ENCODE peak calls at places on chromosomes 2 and 18, in seven cellular contexts. One of them, this sample, is unnamed.

GRCh38 chr2:234492687-234493086 is 4.2 kb downstream of the ARL4C start:
- DNase-seq in cardiac muscle cell: no peak
- DNase-seq in uterus: no peak
- DNase-seq in substantia nigra: no peak
- DNase-seq in CD8-positive, alpha-beta T cell: no peak
- DNase-seq in CD4-positive, alpha-beta T cell: no peak
- DNase-seq in PC-9: no peak
- DNase-seq in this sample: no peak

GRCh38 chr2:84878896-84879594 is 1.8 kb downstream of the TRABD2A start:
- DNase-seq in cardiac muscle cell: no peak
- DNase-seq in uterus: no peak
- DNase-seq in substantia nigra: no peak
- DNase-seq in CD8-positive, alpha-beta T cell: no peak
- DNase-seq in CD4-positive, alpha-beta T cell: no peak
- DNase-seq in PC-9: no peak
- DNase-seq in this sample: no peak

GRCh38 chr2:161426788-161427412 is 10.8 kb downstream of the TBR1 start:
- DNase-seq in cardiac muscle cell: no peak
- DNase-seq in uterus: no peak
- DNase-seq in substantia nigra: no peak
- DNase-seq in CD8-positive, alpha-beta T cell: no peak
- DNase-seq in CD4-positive, alpha-beta T cell: no peak
- DNase-seq in PC-9: no peak
- DNase-seq in this sample: no peak

GRCh38 chr2:96832751-96833507 is 10.9 kb downstream of the ANKRD23 start:
- DNase-seq in cardiac muscle cell: peak
- DNase-seq in uterus: peak
- DNase-seq in substantia nigra: no peak
- DNase-seq in CD8-positive, alpha-beta T cell: no peak
- DNase-seq in CD4-positive, alpha-beta T cell: no peak
- DNase-seq in PC-9: peak
- DNase-seq in this sample: no peak

GRCh38 chr2:127108090-127108523 is 1.2 kb upstream of the BIN1 start:
- DNase-seq in cardiac muscle cell: no peak
- DNase-seq in uterus: no peak
- DNase-seq in substantia nigra: no peak
- DNase-seq in CD8-positive, alpha-beta T cell: no peak
- DNase-seq in CD4-positive, alpha-beta T cell: no peak
- DNase-seq in PC-9: no peak
- DNase-seq in this sample: no peak

GRCh38 chr18:14912967-14913366 is 165.0 kb downstream of the ANKRD30B start:
- DNase-seq in cardiac muscle cell: no peak
- DNase-seq in uterus: no peak
- DNase-seq in substantia nigra: no peak
- DNase-seq in CD8-positive, alpha-beta T cell: no peak
- DNase-seq in CD4-positive, alpha-beta T cell: no peak
- DNase-seq in PC-9: no peak
- DNase-seq in this sample: no peak

GRCh38 chr2:174339571-174339966 is 4.8 kb downstream of the SP9 start:
- DNase-seq in cardiac muscle cell: no peak
- DNase-seq in uterus: no peak
- DNase-seq in substantia nigra: no peak
- DNase-seq in CD8-positive, alpha-beta T cell: no peak
- DNase-seq in CD4-positive, alpha-beta T cell: no peak
- DNase-seq in PC-9: no peak
- DNase-seq in this sample: no peak

GRCh38 chr18:22778996-22779395 is 154.1 kb upstream of the RBBP8 start:
- DNase-seq in cardiac muscle cell: peak
- DNase-seq in uterus: no peak
- DNase-seq in substantia nigra: peak
- DNase-seq in CD8-positive, alpha-beta T cell: no peak
- DNase-seq in CD4-positive, alpha-beta T cell: no peak
- DNase-seq in PC-9: no peak
- DNase-seq in this sample: no peak

GRCh38 chr2:46825958-46826897 is 89.4 kb downstream of the MCFD2 start:
- DNase-seq in cardiac muscle cell: no peak
- DNase-seq in uterus: no peak
- DNase-seq in substantia nigra: no peak
- DNase-seq in CD8-positive, alpha-beta T cell: no peak
- DNase-seq in CD4-positive, alpha-beta T cell: no peak
- DNase-seq in PC-9: no peak
- DNase-seq in this sample: no peak

GRCh38 chr18:48552130-48552529 is 13.3 kb downstream of the CTIF start:
- DNase-seq in cardiac muscle cell: no peak
- DNase-seq in uterus: no peak
- DNase-seq in substantia nigra: no peak
- DNase-seq in CD8-positive, alpha-beta T cell: no peak
- DNase-seq in CD4-positive, alpha-beta T cell: no peak
- DNase-seq in PC-9: no peak
- DNase-seq in this sample: no peak

GRCh38 chr2:11746807-11747459 is 501 bp downstream of the LPIN1 start:
- DNase-seq in cardiac muscle cell: peak
- DNase-seq in uterus: no peak
- DNase-seq in substantia nigra: no peak
- DNase-seq in CD8-positive, alpha-beta T cell: no peak
- DNase-seq in CD4-positive, alpha-beta T cell: no peak
- DNase-seq in PC-9: peak
- DNase-seq in this sample: no peak

GRCh38 chr2:122033796-122034195 is 278.3 kb downstream of the TSN start:
- DNase-seq in cardiac muscle cell: no peak
- DNase-seq in uterus: no peak
- DNase-seq in substantia nigra: no peak
- DNase-seq in CD8-positive, alpha-beta T cell: no peak
- DNase-seq in CD4-positive, alpha-beta T cell: no peak
- DNase-seq in PC-9: no peak
- DNase-seq in this sample: no peak

GRCh38 chr2:163205696-163206267 is 367.2 kb upstream of the KCNH7 start:
- DNase-seq in cardiac muscle cell: no peak
- DNase-seq in uterus: no peak
- DNase-seq in substantia nigra: no peak
- DNase-seq in CD8-positive, alpha-beta T cell: no peak
- DNase-seq in CD4-positive, alpha-beta T cell: no peak
- DNase-seq in PC-9: no peak
- DNase-seq in this sample: no peak

GRCh38 chr2:112622528-112622849 is 23.2 kb upstream of the SLC20A1 start:
- DNase-seq in cardiac muscle cell: no peak
- DNase-seq in uterus: no peak
- DNase-seq in substantia nigra: no peak
- DNase-seq in CD8-positive, alpha-beta T cell: no peak
- DNase-seq in CD4-positive, alpha-beta T cell: no peak
- DNase-seq in PC-9: peak
- DNase-seq in this sample: no peak

GRCh38 chr2:110101280-110101844 is 14.3 kb downstream of the MALL start:
- DNase-seq in cardiac muscle cell: no peak
- DNase-seq in uterus: peak
- DNase-seq in substantia nigra: peak
- DNase-seq in CD8-positive, alpha-beta T cell: no peak
- DNase-seq in CD4-positive, alpha-beta T cell: no peak
- DNase-seq in PC-9: peak
- DNase-seq in this sample: peak

GRCh38 chr18:6482198-6482977 is 67.7 kb upstream of the L3MBTL4 start:
- DNase-seq in cardiac muscle cell: peak
- DNase-seq in uterus: peak
- DNase-seq in substantia nigra: peak
- DNase-seq in CD8-positive, alpha-beta T cell: no peak
- DNase-seq in CD4-positive, alpha-beta T cell: no peak
- DNase-seq in PC-9: no peak
- DNase-seq in this sample: no peak

GRCh38 chr2:158753561-158754302 is 41.4 kb upstream of the DAPL1 start:
- DNase-seq in cardiac muscle cell: peak
- DNase-seq in uterus: peak
- DNase-seq in substantia nigra: peak
- DNase-seq in CD8-positive, alpha-beta T cell: no peak
- DNase-seq in CD4-positive, alpha-beta T cell: no peak
- DNase-seq in PC-9: no peak
- DNase-seq in this sample: peak

GRCh38 chr18:73381361-73382031 is 513.7 kb upstream of the NETO1 start:
- DNase-seq in cardiac muscle cell: no peak
- DNase-seq in uterus: no peak
- DNase-seq in substantia nigra: no peak
- DNase-seq in CD8-positive, alpha-beta T cell: no peak
- DNase-seq in CD4-positive, alpha-beta T cell: no peak
- DNase-seq in PC-9: no peak
- DNase-seq in this sample: no peak

GRCh38 chr2:132766573-132766972 is 96.6 kb upstream of the LYPD1 start:
- DNase-seq in cardiac muscle cell: no peak
- DNase-seq in uterus: no peak
- DNase-seq in substantia nigra: no peak
- DNase-seq in CD8-positive, alpha-beta T cell: no peak
- DNase-seq in CD4-positive, alpha-beta T cell: no peak
- DNase-seq in PC-9: no peak
- DNase-seq in this sample: no peak

GRCh38 chr2:128442891-128443302 is 124.2 kb upstream of the HS6ST1 start:
- DNase-seq in cardiac muscle cell: peak
- DNase-seq in uterus: peak
- DNase-seq in substantia nigra: no peak
- DNase-seq in CD8-positive, alpha-beta T cell: no peak
- DNase-seq in CD4-positive, alpha-beta T cell: no peak
- DNase-seq in PC-9: no peak
- DNase-seq in this sample: no peak

GRCh38 chr2:167964650-167965404 is 282.6 kb downstream of the STK39 start:
- DNase-seq in cardiac muscle cell: peak
- DNase-seq in uterus: no peak
- DNase-seq in substantia nigra: no peak
- DNase-seq in CD8-positive, alpha-beta T cell: no peak
- DNase-seq in CD4-positive, alpha-beta T cell: no peak
- DNase-seq in PC-9: no peak
- DNase-seq in this sample: no peak
- H3K27ac ChIP-seq in cardiac muscle cell: peak
- H3K27ac ChIP-seq in uterus: no peak
- H3K27ac ChIP-seq in substantia nigra: no peak
- H3K27ac ChIP-seq in CD8-positive, alpha-beta T cell: no peak
- H3K27ac ChIP-seq in CD4-positive, alpha-beta T cell: no peak
- H3K27ac ChIP-seq in PC-9: no peak
- H3K27ac ChIP-seq in this sample: no peak

GRCh38 chr18:41311571-41312240 is 643.3 kb upstream of the PIK3C3 start:
- DNase-seq in cardiac muscle cell: no peak
- DNase-seq in uterus: no peak
- DNase-seq in substantia nigra: no peak
- DNase-seq in CD8-positive, alpha-beta T cell: no peak
- DNase-seq in CD4-positive, alpha-beta T cell: no peak
- DNase-seq in PC-9: no peak
- DNase-seq in this sample: no peak
- H3K27ac ChIP-seq in cardiac muscle cell: no peak
- H3K27ac ChIP-seq in uterus: no peak
- H3K27ac ChIP-seq in substantia nigra: no peak
- H3K27ac ChIP-seq in CD8-positive, alpha-beta T cell: no peak
- H3K27ac ChIP-seq in CD4-positive, alpha-beta T cell: no peak
- H3K27ac ChIP-seq in PC-9: no peak
- H3K27ac ChIP-seq in this sample: no peak

GRCh38 chr2:86037141-86037794 is 68.4 kb downstream of the POLR1A start:
- DNase-seq in cardiac muscle cell: no peak
- DNase-seq in uterus: peak
- DNase-seq in substantia nigra: peak
- DNase-seq in CD8-positive, alpha-beta T cell: peak
- DNase-seq in CD4-positive, alpha-beta T cell: peak
- DNase-seq in PC-9: no peak
- DNase-seq in this sample: no peak
- H3K27ac ChIP-seq in cardiac muscle cell: no peak
- H3K27ac ChIP-seq in uterus: peak
- H3K27ac ChIP-seq in substantia nigra: peak
- H3K27ac ChIP-seq in CD8-positive, alpha-beta T cell: peak
- H3K27ac ChIP-seq in CD4-positive, alpha-beta T cell: peak
- H3K27ac ChIP-seq in PC-9: no peak
- H3K27ac ChIP-seq in this sample: peak

DNA sequence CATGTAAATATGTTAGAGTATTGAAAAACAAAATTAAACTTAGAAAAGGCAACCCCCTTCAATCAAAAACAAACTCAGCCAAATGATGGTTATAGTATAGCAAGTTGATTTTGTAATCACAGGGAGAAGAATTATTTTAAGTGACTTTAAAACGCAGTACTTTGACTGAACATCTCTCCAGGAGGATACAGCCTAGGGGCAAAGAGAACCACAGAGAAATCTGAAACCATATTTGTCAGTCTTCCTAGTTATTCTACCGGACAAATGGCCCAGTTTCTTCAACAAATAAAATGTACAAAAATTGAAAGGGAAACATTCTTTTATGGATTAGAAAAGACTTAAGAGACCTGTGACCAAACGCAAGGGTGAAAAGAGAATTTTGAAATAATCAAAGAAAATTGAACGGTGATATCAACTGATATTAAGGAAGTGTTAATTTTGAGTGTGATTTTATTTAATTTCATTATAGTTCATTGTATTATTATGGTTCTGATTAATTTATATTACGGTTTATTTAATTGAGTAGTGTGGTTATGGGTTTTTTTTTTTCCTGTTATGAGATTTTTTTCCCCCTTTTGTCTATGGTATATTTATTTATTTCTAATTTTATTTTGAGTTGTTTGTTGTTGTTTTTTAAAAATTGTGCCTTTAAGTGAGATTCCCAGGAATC is 75.3 kb downstream of the HNRNPLL start:
- DNase-seq in cardiac muscle cell: no peak
- DNase-seq in uterus: no peak
- DNase-seq in substantia nigra: no peak
- DNase-seq in CD8-positive, alpha-beta T cell: no peak
- DNase-seq in CD4-positive, alpha-beta T cell: no peak
- DNase-seq in PC-9: no peak
- DNase-seq in this sample: no peak
- H3K27ac ChIP-seq in cardiac muscle cell: no peak
- H3K27ac ChIP-seq in uterus: peak
- H3K27ac ChIP-seq in substantia nigra: no peak
- H3K27ac ChIP-seq in CD8-positive, alpha-beta T cell: no peak
- H3K27ac ChIP-seq in CD4-positive, alpha-beta T cell: no peak
- H3K27ac ChIP-seq in PC-9: no peak
- H3K27ac ChIP-seq in this sample: no peak